ENCODE peak calls at places on chromosome 10, in seven cellular contexts. O, L, R, F, W, N and C are unnamed samples.

GRCh38 chr10:95864906-95865813 is 42.6 kb upstream of the CC2D2B start:
- DNase-seq in O (no peak), L (no peak), R (no peak), F (peak; percentile 85), W (no peak), N (peak; percentile 15), C (no peak)

GRCh38 chr10:100470367-100470766 is 7.6 kb downstream of the WNT8B start:
- DNase-seq in O (no peak), L (no peak), R (no peak), F (no peak), W (no peak), N (no peak), C (no peak)

GRCh38 chr10:4243651-4244050 is 458.6 kb upstream of the KLF6 start:
- DNase-seq in O (no peak), L (no peak), R (no peak), F (peak; percentile 57), W (no peak), N (no peak), C (no peak)

GRCh38 chr10:662686-663465 is 26.6 kb downstream of the DIP2C start:
- DNase-seq in O (no peak), L (no peak), R (no peak), F (no peak), W (no peak), N (peak; percentile 19), C (no peak)

GRCh38 chr10:74231375-74231774 is 80.4 kb downstream of the ADK start:
- DNase-seq in O (no peak), L (no peak), R (no peak), F (no peak), W (no peak), N (peak; percentile 37), C (no peak)

GRCh38 chr10:99555371-99556224 is 22.9 kb downstream of the NKX2-3 start:
- DNase-seq in O (no peak), L (no peak), R (no peak), F (no peak), W (no peak), N (no peak), C (no peak)

GRCh38 chr10:130362308-130362761 is 226.1 kb downstream of the GLRX3 start:
- DNase-seq in O (no peak), L (peak; percentile 39), R (no peak), F (no peak), W (peak; percentile 48), N (no peak), C (no peak)

GRCh38 chr10:86967481-86967941 is 771 bp upstream of the ADIRF start:
- DNase-seq in O (no peak), L (no peak), R (no peak), F (no peak), W (peak; percentile 66), N (no peak), C (no peak)

GRCh38 chr10:132708441-132708840 is 77.5 kb downstream of the NKX6-2 start:
- DNase-seq in O (peak; percentile 28), L (peak; percentile 2), R (no peak), F (no peak), W (peak; percentile 43), N (peak; percentile 7), C (peak; percentile 57)

GRCh38 chr10:73859441-73860049 is 14.8 kb downstream of the CAMK2G start:
- DNase-seq in O (no peak), L (no peak), R (no peak), F (no peak), W (peak; percentile 59), N (no peak), C (no peak)

GRCh38 chr10:759898-760477 is 70.5 kb upstream of the DIP2C start:
- DNase-seq in O (no peak), L (no peak), R (no peak), F (no peak), W (no peak), N (no peak), C (peak; percentile 24)

GRCh38 chr10:112374724-112375541 is 1.0 kb downstream of the ACSL5 start:
- DNase-seq in O (no peak), L (no peak), R (no peak), F (peak; percentile 38), W (no peak), N (no peak), C (peak; percentile 80)

GRCh38 chr10:123009105-123009805 is 449 bp downstream of the ACADSB start:
- DNase-seq in O (peak; percentile 51), L (peak; percentile 18), R (no peak), F (peak; percentile 47), W (peak; percentile 76), N (peak; percentile 30), C (peak; percentile 88)

GRCh38 chr10:93039721-93040120 is 20.9 kb upstream of the CYP26C1 start:
- DNase-seq in O (no peak), L (no peak), R (no peak), F (peak; percentile 88), W (no peak), N (no peak), C (no peak)

GRCh38 chr10:72254891-72255568 is 18.7 kb upstream of the DDIT4 start:
- DNase-seq in O (peak; percentile 89), L (peak; percentile 90), R (no peak), F (peak; percentile 90), W (peak; percentile 94), N (peak; percentile 96), C (peak; percentile 92)

GRCh38 chr10:11091517-11092102 is 73.9 kb downstream of the CELF2 start:
- DNase-seq in O (no peak), L (no peak), R (no peak), F (no peak), W (no peak), N (no peak), C (no peak)

GRCh38 chr10:21969326-21970287 is 33.9 kb downstream of the DNAJC1 start:
- DNase-seq in O (no peak), L (no peak), R (no peak), F (no peak), W (no peak), N (no peak), C (no peak)

GRCh38 chr10:31099664-31100063 is 68.0 kb upstream of the ZNF438 start:
- DNase-seq in O (no peak), L (no peak), R (no peak), F (no peak), W (no peak), N (peak; percentile 46), C (no peak)

GRCh38 chr10:107727762-107728317 is 563.3 kb upstream of the SORCS1 start:
- DNase-seq in O (no peak), L (no peak), R (no peak), F (no peak), W (no peak), N (no peak), C (no peak)

GRCh38 chr10:47041401-47042198 is 130.4 kb downstream of the PTPN20 start:
- DNase-seq in O (no peak), L (no peak), R (no peak), F (no peak), W (peak; percentile 19), N (no peak), C (no peak)

GRCh38 chr10:84654671-84655070 is 326.3 kb downstream of the CCSER2 start:
- DNase-seq in O (no peak), L (no peak), R (no peak), F (no peak), W (no peak), N (no peak), C (no peak)

GRCh38 chr10:7424315-7424714 is 13.5 kb upstream of the SFMBT2 start:
- DNase-seq in O (no peak), L (no peak), R (no peak), F (peak; percentile 24), W (no peak), N (no peak), C (peak; percentile 78)

GRCh38 chr10:50919010-50919409 is 33.6 kb upstream of the A1CF start:
- DNase-seq in O (no peak), L (no peak), R (no peak), F (no peak), W (no peak), N (no peak), C (no peak)

GRCh38 chr10:66717221-66717981 is 208.4 kb upstream of the LRRTM3 start:
- DNase-seq in O (no peak), L (no peak), R (no peak), F (peak; percentile 8), W (no peak), N (no peak), C (no peak)

GRCh38 chr10:102371295-102371694 is 24.2 kb upstream of the NFKB2 start:
- DNase-seq in O (no peak), L (no peak), R (no peak), F (no peak), W (no peak), N (no peak), C (no peak)
- H3K36me3 ChIP-seq in O (peaks cover 99% of the 10 kb centered on the region), L (peaks cover 37% of the 10 kb centered on the region), R (peaks cover 81% of the 10 kb centered on the region), F (peaks cover 17% of the 10 kb centered on the region), W (peaks cover 22% of the 10 kb centered on the region), N (peaks cover 70% of the 10 kb centered on the region), C (peaks cover 100% of the 10 kb centered on the region)

GRCh38 chr10:97226398-97226797 is 40.6 kb upstream of the SLIT1 start:
- DNase-seq in O (no peak), L (no peak), R (no peak), F (no peak), W (no peak), N (no peak), C (no peak)

GRCh38 chr10:97228775-97229157 is 43.0 kb upstream of the SLIT1 start:
- DNase-seq in O (no peak), L (no peak), R (no peak), F (no peak), W (no peak), N (no peak), C (no peak)

GRCh38 chr10:97228130-97228774 is 42.5 kb upstream of the SLIT1 start:
- DNase-seq in O (no peak), L (no peak), R (no peak), F (no peak), W (no peak), N (no peak), C (no peak)

GRCh38 chr10:97230146-97230545 is 44.4 kb upstream of the SLIT1 start:
- DNase-seq in O (no peak), L (no peak), R (no peak), F (no peak), W (no peak), N (no peak), C (no peak)

DNA sequence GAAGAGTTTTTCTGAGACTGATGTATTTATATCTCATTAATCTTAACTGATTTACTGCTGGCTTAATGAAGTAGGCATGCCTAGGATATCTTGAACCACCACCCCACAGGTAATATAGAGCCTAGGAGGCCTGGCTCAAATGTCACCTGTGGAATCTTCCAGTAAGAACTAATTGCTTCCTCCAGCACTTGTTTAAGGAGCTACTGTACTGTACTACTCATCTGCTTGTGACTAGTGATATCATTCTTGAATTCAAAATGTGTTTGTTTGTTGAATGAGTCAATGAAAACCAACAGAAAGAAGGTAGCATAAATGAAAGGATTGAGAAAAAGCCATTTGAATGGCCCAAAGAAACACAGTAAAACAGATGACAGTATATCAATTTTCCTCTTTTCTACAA is 43.6 kb upstream of the SLIT1 start:
- DNase-seq in O (no peak), L (no peak), R (no peak), F (no peak), W (no peak), N (no peak), C (no peak)
- H3K36me3 ChIP-seq in O (peaks cover 53% of the 10 kb centered on the region), L (no peaks in the 10 kb centered on the region), R (peaks cover 18% of the 10 kb centered on the region), F (peaks cover 1% of the 10 kb centered on the region), W (peaks cover 4% of the 10 kb centered on the region), N (no peaks in the 10 kb centered on the region), C (peaks cover 46% of the 10 kb centered on the region)

GRCh38 chr10:118308664-118309063 is 33.5 kb downstream of the FAM204A start:
- DNase-seq in O (no peak), L (no peak), R (no peak), F (peak; percentile 51), W (no peak), N (no peak), C (no peak)
- H3K36me3 ChIP-seq in O (peaks cover 80% of the 10 kb centered on the region), L (no peaks in the 10 kb centered on the region), R (peaks cover 38% of the 10 kb centered on the region), F (no peaks in the 10 kb centered on the region), W (no peaks in the 10 kb centered on the region), N (peaks cover 8% of the 10 kb centered on the region), C (peaks cover 94% of the 10 kb centered on the region)

GRCh38 chr10:20634841-20635240 is 262.3 kb downstream of the NEBL start:
- DNase-seq in O (no peak), L (no peak), R (no peak), F (no peak), W (no peak), N (no peak), C (no peak)
- H3K36me3 ChIP-seq in O (no peaks in the 10 kb centered on the region), L (no peaks in the 10 kb centered on the region), R (no peaks in the 10 kb centered on the region), F (no peaks in the 10 kb centered on the region), W (no peaks in the 10 kb centered on the region), N (no peaks in the 10 kb centered on the region), C (no peaks in the 10 kb centered on the region)